ENCODE peak calls at places on chromosome 16, in six cellular contexts. C is colonic mucosa, V is prostate gland, S is HL-60, G is cardiac muscle cell, R is ovary. N is an unnamed sample.

GRCh38 chr16:83040174-83040573 is 413.4 kb downstream of the CDH13 start:
- DNase-seq in C (no peak), V (no peak), S (no peak), G (no peak), R (no peak), N (no peak)

GRCh38 chr16:62077998-62078397 is 41.8 kb upstream of the CDH8 start:
- DNase-seq in C (no peak), V (no peak), S (no peak), G (no peak), R (no peak), N (no peak)

GRCh38 chr16:7367309-7367708 is 34.7 kb downstream of the RBFOX1 start:
- DNase-seq in C (no peak), V (no peak), S (no peak), G (no peak), R (no peak), N (no peak)

GRCh38 chr16:75204410-75204758 is 2.6 kb downstream of the CTRB2 start:
- DNase-seq in C (no peak), V (no peak), S (no peak), G (no peak), R (no peak), N (peak)

GRCh38 chr16:73546351-73546845 is 498.5 kb upstream of the ZFHX3 start:
- DNase-seq in C (no peak), V (no peak), S (no peak), G (no peak), R (no peak), N (no peak)

GRCh38 chr16:81140930-81141780 is 45.0 kb upstream of the GCSH start:
- DNase-seq in C (no peak), V (no peak), S (no peak), G (no peak), R (no peak), N (no peak)

GRCh38 chr16:28823291-28823718 is 506 bp downstream of the ATXN2L start:
- DNase-seq in C (no peak), V (no peak), S (no peak), G (no peak), R (no peak), N (no peak)

GRCh38 chr16:57145964-57146647 is 39.7 kb downstream of the PSME3IP1 start:
- DNase-seq in C (no peak), V (no peak), S (no peak), G (no peak), R (no peak), N (peak)

GRCh38 chr16:12002447-12003006 is 26.0 kb downstream of the SNX29 start:
- DNase-seq in C (no peak), V (no peak), S (no peak), G (peak), R (peak), N (no peak)

GRCh38 chr16:87045462-87046216 is 271.6 kb downstream of the C16orf95 start:
- DNase-seq in C (no peak), V (no peak), S (no peak), G (no peak), R (no peak), N (no peak)

GRCh38 chr16:88455610-88456355 is 2.7 kb downstream of the ZFPM1 start:
- DNase-seq in C (peak), V (no peak), S (no peak), G (peak), R (no peak), N (no peak)

GRCh38 chr16:13892301-13892700 is 27.7 kb upstream of the ERCC4 start:
- DNase-seq in C (no peak), V (no peak), S (no peak), G (no peak), R (no peak), N (no peak)

GRCh38 chr16:16992986-16993783 is 477.6 kb downstream of the XYLT1 start:
- DNase-seq in C (no peak), V (no peak), S (no peak), G (no peak), R (no peak), N (no peak)

GRCh38 chr16:68425498-68426354 is 22.6 kb downstream of the SMPD3 start:
- DNase-seq in C (no peak), V (no peak), S (no peak), G (no peak), R (no peak), N (peak)

GRCh38 chr16:82203198-82203597 is 33.2 kb upstream of the MPHOSPH6 start:
- DNase-seq in C (no peak), V (no peak), S (no peak), G (no peak), R (no peak), N (no peak)

GRCh38 chr16:71229344-71229743 is 1.2 kb downstream of the HYDIN start:
- DNase-seq in C (no peak), V (no peak), S (no peak), G (no peak), R (no peak), N (no peak)

GRCh38 chr16:29858149-29858899 is 4.7 kb downstream of the CDIPT start:
- DNase-seq in C (no peak), V (peak), S (no peak), G (no peak), R (no peak), N (peak)

GRCh38 chr16:57862698-57863433 is 60.6 kb upstream of the KIFC3 start:
- DNase-seq in C (peak), V (no peak), S (no peak), G (no peak), R (no peak), N (no peak)

GRCh38 chr16:64864232-64864803 is 257.5 kb downstream of the CDH11 start:
- DNase-seq in C (no peak), V (no peak), S (no peak), G (peak), R (no peak), N (no peak)

GRCh38 chr16:68995011-68995504 is 110.4 kb upstream of the HAS3 start:
- DNase-seq in C (no peak), V (peak), S (no peak), G (peak), R (no peak), N (no peak)

GRCh38 chr16:76335187-76335974 is 58.2 kb downstream of the CNTNAP4 start:
- DNase-seq in C (no peak), V (no peak), S (no peak), G (no peak), R (no peak), N (no peak)

GRCh38 chr16:674214-674881 is 1.1 kb upstream of the RHBDL1 start:
- DNase-seq in C (no peak), V (no peak), S (no peak), G (no peak), R (no peak), N (no peak)

GRCh38 chr16:57985204-57986121 is 14.5 kb upstream of the CNGB1 start:
- DNase-seq in C (no peak), V (no peak), S (no peak), G (no peak), R (no peak), N (no peak)

GRCh38 chr16:27222499-27223225 is 19.3 kb downstream of the KDM8 start:
- DNase-seq in C (no peak), V (no peak), S (no peak), G (peak), R (no peak), N (no peak)

GRCh38 chr16:56211471-56211944 is 20.2 kb downstream of the GNAO1 start:
- DNase-seq in C (no peak), V (no peak), S (no peak), G (no peak), R (no peak), N (peak)

GRCh38 chr16:907819-908218 is 63.0 kb downstream of the LMF1 start:
- DNase-seq in C (no peak), V (no peak), S (no peak), G (no peak), R (no peak), N (peak)

GRCh38 chr16:67551091-67551490 is 11.2 kb upstream of the CTCF start:
- DNase-seq in C (no peak), V (no peak), S (no peak), G (no peak), R (no peak), N (no peak)

GRCh38 chr16:66205287-66206167 is 161.0 kb upstream of the CDH5 start:
- DNase-seq in C (no peak), V (no peak), S (peak), G (peak), R (no peak), N (no peak)

GRCh38 chr16:608019-608418 is 18.2 kb downstream of the RAB40C start:
- DNase-seq in C (no peak), V (no peak), S (no peak), G (no peak), R (no peak), N (no peak)

GRCh38 chr16:79261461-79261860 is 339.1 kb downstream of the MAF start:
- DNase-seq in C (peak), V (no peak), S (no peak), G (no peak), R (no peak), N (peak)

GRCh38 chr16:414395-415169 is 10.9 kb upstream of the RAB11FIP3 start:
- DNase-seq in C (no peak), V (no peak), S (no peak), G (no peak), R (no peak), N (no peak)

GRCh38 chr16:68844211-68844564 is 857 bp downstream of the TANGO6 start:
- DNase-seq in C (no peak), V (no peak), S (peak), G (no peak), R (no peak), N (no peak)

GRCh38 chr16:79286646-79287423 is 313.7 kb downstream of the MAF start:
- DNase-seq in C (peak), V (peak), S (no peak), G (no peak), R (peak), N (no peak)

GRCh38 chr16:57306676-57307341 is 22.3 kb upstream of the PLLP start:
- DNase-seq in C (no peak), V (no peak), S (no peak), G (no peak), R (no peak), N (no peak)

GRCh38 chr16:68640972-68641371 is 4.1 kb upstream of the CDH3 start:
- DNase-seq in C (no peak), V (no peak), S (no peak), G (peak), R (no peak), N (no peak)

GRCh38 chr16:57781741-57782606 is 20.3 kb downstream of the KIFC3 start:
- DNase-seq in C (no peak), V (no peak), S (no peak), G (peak), R (no peak), N (peak)

GRCh38 chr16:85908444-85908843 is 9.5 kb downstream of the IRF8 start:
- DNase-seq in C (no peak), V (no peak), S (no peak), G (no peak), R (no peak), N (peak)

GRCh38 chr16:85908889-85909584 is 10.1 kb downstream of the IRF8 start:
- DNase-seq in C (no peak), V (no peak), S (no peak), G (no peak), R (no peak), N (peak)

GRCh38 chr16:85911531-85911930 is 12.6 kb downstream of the IRF8 start:
- DNase-seq in C (no peak), V (no peak), S (no peak), G (no peak), R (no peak), N (no peak)

GRCh38 chr16:85910854-85911247 is 11.9 kb downstream of the IRF8 start:
- DNase-seq in C (no peak), V (no peak), S (no peak), G (no peak), R (no peak), N (no peak)

GRCh38 chr16:85910073-85910853 is 11.3 kb downstream of the IRF8 start:
- DNase-seq in C (no peak), V (no peak), S (no peak), G (no peak), R (no peak), N (peak)
- H3K27ac ChIP-seq in C (no peak), V (no peak), S (no peak), G (no peak), R (no peak), N (no peak)

GRCh38 chr16:8571061-8571596 is 19.2 kb downstream of the TMEM114 start:
- DNase-seq in C (no peak), V (no peak), S (no peak), G (peak), R (no peak), N (no peak)
- H3K4me3 ChIP-seq in C (no peak), V (no peak), S (no peak), G (no peak), R (no peak), N (no peak)

GRCh38 chr16:10323528-10323869 is 62.4 kb upstream of the ATF7IP2 start:
- DNase-seq in C (no peak), V (no peak), S (no peak), G (no peak), R (no peak), N (no peak)

GRCh38 chr16:10321407-10322397 is 64.2 kb upstream of the ATF7IP2 start:
- DNase-seq in C (no peak), V (no peak), S (no peak), G (no peak), R (no peak), N (no peak)

GRCh38 chr16:10325783-10326543 is 59.9 kb upstream of the ATF7IP2 start:
- DNase-seq in C (no peak), V (no peak), S (no peak), G (peak), R (no peak), N (no peak)

GRCh38 chr16:10324210-10324609 is 61.7 kb upstream of the ATF7IP2 start:
- DNase-seq in C (no peak), V (no peak), S (no peak), G (no peak), R (no peak), N (no peak)

GRCh38 chr16:10322723-10323527 is 62.9 kb upstream of the ATF7IP2 start:
- DNase-seq in C (no peak), V (no peak), S (no peak), G (no peak), R (no peak), N (no peak)
- H3K27ac ChIP-seq in C (no peak), V (no peak), S (no peak), G (peak), R (no peak), N (no peak)

DNA sequence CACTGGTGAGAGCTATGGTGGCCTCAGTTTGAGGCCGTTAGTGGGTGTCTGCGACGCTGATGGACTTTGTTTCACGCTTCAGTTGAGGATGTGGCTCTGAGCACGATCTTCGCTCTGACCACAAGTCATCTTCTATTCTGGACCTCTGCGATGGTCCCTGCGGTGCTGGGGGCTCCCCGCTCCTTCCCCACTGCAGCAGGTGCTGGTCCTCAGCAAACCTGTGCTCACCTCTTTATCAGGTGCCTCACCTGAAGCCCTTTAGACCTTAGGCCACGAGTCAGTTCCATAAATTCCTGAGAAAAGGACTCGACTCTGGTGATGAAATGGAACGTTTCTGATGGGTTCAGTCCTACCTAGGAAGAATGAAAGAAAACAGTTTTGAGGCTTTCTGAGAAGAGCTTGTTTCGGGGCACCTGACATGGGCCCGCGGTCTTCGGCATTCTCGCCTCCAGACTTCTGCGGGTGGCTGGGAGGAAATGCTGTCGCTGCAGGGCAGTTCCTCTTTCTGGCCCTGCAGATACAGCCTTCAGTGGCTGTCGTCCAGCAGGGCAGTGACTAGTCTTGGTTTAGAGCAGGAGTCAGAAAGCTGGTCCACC is 4.7 kb downstream of the KCTD5 start:
- DNase-seq in C (no peak), V (no peak), S (no peak), G (no peak), R (no peak), N (peak)
- H3K4me3 ChIP-seq in C (no peak), V (no peak), S (peak), G (no peak), R (no peak), N (no peak)

DNA sequence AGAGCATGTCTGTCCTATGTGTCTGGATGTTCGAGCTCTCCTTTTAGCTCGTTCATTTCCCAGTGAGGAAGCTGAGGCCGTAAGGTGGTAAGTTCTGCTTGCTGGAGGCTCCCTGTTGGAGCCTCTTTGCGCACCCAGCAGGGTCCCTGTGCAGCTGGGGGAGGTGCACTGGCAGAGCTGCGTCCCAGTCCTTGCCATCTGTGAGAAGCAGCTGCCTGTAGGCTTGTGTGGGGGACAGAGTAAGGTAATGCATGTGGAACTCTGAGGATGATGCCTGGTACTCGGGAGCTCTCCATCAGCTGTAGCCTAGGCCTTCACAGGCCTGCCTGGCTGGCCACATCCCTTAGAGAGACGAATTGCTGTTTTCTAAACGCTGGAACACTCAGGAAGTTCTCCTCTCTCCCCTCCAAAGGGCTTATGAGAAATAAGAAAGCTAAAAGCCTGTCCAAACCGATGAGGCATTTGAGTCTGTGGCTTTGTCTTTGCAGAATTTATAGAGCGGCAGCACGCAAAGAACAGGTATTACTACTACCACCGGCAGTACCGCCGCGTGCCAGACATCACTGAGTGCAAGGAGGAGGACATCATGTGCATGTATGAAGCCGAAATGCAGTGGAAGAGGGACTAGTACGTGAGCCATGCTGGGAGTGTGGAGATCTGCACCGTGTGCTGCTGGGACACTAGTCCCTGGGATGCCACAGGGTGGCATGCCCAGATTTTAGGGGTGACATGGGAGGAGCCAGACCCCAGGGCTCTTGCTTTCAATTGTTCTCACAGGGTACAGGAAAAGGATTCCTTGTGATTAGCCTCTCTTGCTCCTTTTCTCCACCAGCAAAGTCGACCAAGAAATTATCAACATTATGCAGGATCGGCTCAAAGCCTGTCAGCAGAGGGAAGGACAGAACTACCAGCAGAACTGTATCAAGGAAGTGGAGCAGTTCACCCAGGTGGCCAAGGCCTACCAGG is 1.6 kb downstream of the NDUFB10 start:
- DNase-seq in C (no peak), V (no peak), S (no peak), G (peak), R (no peak), N (no peak)
- H3K27ac ChIP-seq in C (peak), V (no peak), S (peak), G (peak), R (no peak), N (no peak)

DNA sequence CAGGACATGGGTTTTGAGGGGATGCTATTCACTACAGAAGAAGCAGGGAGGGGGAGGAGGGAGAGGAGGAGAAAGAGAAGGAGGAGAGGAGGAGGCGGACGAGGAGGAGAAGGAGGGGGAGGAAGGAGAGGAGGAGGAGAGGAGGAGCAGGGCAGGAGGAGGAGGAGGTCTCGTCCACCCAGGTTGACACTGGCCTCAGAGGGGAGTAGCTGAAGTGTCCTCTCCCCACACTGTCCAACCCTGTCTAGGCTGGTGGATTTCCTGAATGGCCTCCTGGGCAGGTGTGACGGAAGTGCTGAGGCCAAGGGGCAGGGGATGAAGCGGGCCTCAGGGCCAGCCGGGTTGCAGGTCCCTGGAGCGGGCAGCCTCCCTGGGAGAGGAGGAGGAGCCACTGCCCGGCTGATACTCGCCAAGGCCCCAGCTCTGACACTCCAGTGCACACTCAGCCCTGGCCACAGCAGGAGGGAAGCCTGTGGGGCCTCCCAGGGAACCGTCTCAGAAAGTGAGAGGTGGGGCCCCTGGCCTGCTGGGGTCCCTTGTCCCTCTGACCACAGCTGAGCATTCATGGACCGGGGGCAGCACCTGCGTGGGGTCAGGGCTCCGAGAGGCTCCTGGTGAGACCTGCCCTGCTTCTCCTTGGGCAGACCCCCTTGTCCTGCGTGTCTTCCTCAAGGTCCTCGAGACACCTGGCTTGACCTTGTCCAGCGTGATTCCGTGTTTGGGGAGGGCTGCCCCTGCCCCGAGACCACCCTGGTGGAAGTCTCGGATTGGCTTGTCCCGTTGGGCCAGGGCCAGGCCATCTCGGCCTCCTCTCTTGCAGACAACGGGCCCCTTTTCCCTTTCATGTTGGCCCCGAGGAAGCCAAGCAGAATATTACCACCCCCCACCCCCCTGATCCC is 200.6 kb upstream of the CIBAR2 start:
- DNase-seq in C (no peak), V (no peak), S (no peak), G (peak), R (no peak), N (no peak)
- H3K4me3 ChIP-seq in C (no peak), V (no peak), S (no peak), G (no peak), R (no peak), N (no peak)

GRCh38 chr16:51008037-51008436 is 143.0 kb downstream of the SALL1 start:
- DNase-seq in C (no peak), V (no peak), S (no peak), G (no peak), R (no peak), N (no peak)
- H3K27ac ChIP-seq in C (no peak), V (no peak), S (no peak), G (no peak), R (no peak), N (no peak)

N was measured in aorta.